ENCODE peak calls at places on chromosomes 1 and 21, in ten cellular contexts. Q is breast epithelium, A is NCI-H460, E is chondrocyte, L is HL-60, J is endothelial cell, Y is neuronal stem cell, D is progenitor cell of endocrine pancreas, Z is GM18507, F is bronchial epithelial cell. O is an unnamed sample.

GRCh38 chr21:34042735-34043134 is 30.6 kb upstream of the MRPS6 start:
- DNase-seq in F (no peak), D (no peak), Y (no peak), L (no peak), E (no peak), J (no peak), Z (no peak), A (no peak), Q (no peak), O (no peak)

GRCh38 chr1:243705585-243705984 is 144.5 kb downstream of the AKT3 start:
- DNase-seq in A (no peak), Z (no peak), Q (no peak), J (no peak), E (no peak), L (no peak), Y (no peak), F (no peak), D (no peak), O (no peak)

GRCh38 chr1:160148121-160148520 is 3.3 kb upstream of the ATP1A4 start:
- DNase-seq in L (no peak), D (no peak), F (no peak), J (no peak), Q (no peak), Z (no peak), A (no peak), Y (no peak), E (no peak), O (no peak)

GRCh38 chr1:97084566-97084965 is 363.0 kb downstream of the PTBP2 start:
- DNase-seq in Q (no peak), E (no peak), J (no peak), D (no peak), L (no peak), F (no peak), Y (no peak), A (no peak), Z (no peak), O (no peak)

GRCh38 chr1:17243274-17243673 is 5.6 kb upstream of the PADI3 start:
- DNase-seq in E (no peak), Y (no peak), Z (no peak), L (no peak), J (no peak), A (no peak), D (no peak), Q (no peak), F (no peak), O (no peak)

GRCh38 chr1:54125671-54126070 is 27.1 kb downstream of the CDCP2 start:
- DNase-seq in L (no peak), J (no peak), F (peak; percentile 15), Z (no peak), Y (no peak), D (no peak), Q (no peak), A (no peak), E (peak; percentile 53), O (peak; percentile 28)

GRCh38 chr1:40825430-40825778 is 36.8 kb downstream of the CITED4 start:
- DNase-seq in J (peak; percentile 35), L (no peak), A (no peak), E (no peak), F (no peak), Y (no peak), Z (no peak), D (no peak), Q (no peak), O (no peak)

GRCh38 chr1:47765742-47766485 is 231.3 kb downstream of the TRABD2B start:
- DNase-seq in F (no peak), Y (no peak), Z (no peak), L (no peak), Q (no peak), E (peak; percentile 73), D (no peak), J (no peak), A (no peak), O (no peak)

GRCh38 chr1:30525631-30525979 is 197.8 kb downstream of the MATN1 start:
- DNase-seq in A (no peak), Q (no peak), F (no peak), Y (no peak), L (no peak), J (no peak), D (no peak), Z (no peak), E (no peak), O (no peak)